ENCODE peak calls at places on chromosomes 6 and 20, in ten cellular contexts. One of them, this sample, is unnamed.

GRCh38 chr6:63448229-63448628 is 124.1 kb upstream of the LOC128125822 start:
- DNase-seq in CD8-positive, alpha-beta memory T cell: no peak
- DNase-seq in CD4-positive, alpha-beta memory T cell: no peak
- DNase-seq in lower lobe of right lung: no peak
- DNase-seq in cardiac muscle cell: no peak
- DNase-seq in HFF-Myc: no peak
- DNase-seq in GM23248: no peak
- DNase-seq in left ventricle myocardium inferior: no peak
- DNase-seq in AG04450: no peak
- DNase-seq in GM12865: no peak
- DNase-seq in this sample: no peak

GRCh38 chr6:87788141-87788540 is 86.1 kb upstream of the AKIRIN2 start:
- DNase-seq in left ventricle myocardium inferior: no peak
- DNase-seq in CD4-positive, alpha-beta memory T cell: no peak
- DNase-seq in GM23248: no peak
- DNase-seq in AG04450: no peak
- DNase-seq in cardiac muscle cell: no peak
- DNase-seq in GM12865: no peak
- DNase-seq in HFF-Myc: no peak
- DNase-seq in CD8-positive, alpha-beta memory T cell: no peak
- DNase-seq in lower lobe of right lung: no peak
- DNase-seq in this sample: no peak

GRCh38 chr20:34165246-34165645 is 53.2 kb upstream of the EIF2S2 start:
- DNase-seq in CD4-positive, alpha-beta memory T cell: no peak
- DNase-seq in CD8-positive, alpha-beta memory T cell: no peak
- DNase-seq in GM12865: no peak
- DNase-seq in lower lobe of right lung: no peak
- DNase-seq in AG04450: no peak
- DNase-seq in GM23248: no peak
- DNase-seq in HFF-Myc: no peak
- DNase-seq in cardiac muscle cell: peak; percentile 1
- DNase-seq in left ventricle myocardium inferior: no peak
- DNase-seq in this sample: no peak

GRCh38 chr20:24780648-24781047 is 168.4 kb upstream of the CST7 start:
- DNase-seq in AG04450: no peak
- DNase-seq in lower lobe of right lung: peak; percentile 27
- DNase-seq in HFF-Myc: no peak
- DNase-seq in CD4-positive, alpha-beta memory T cell: no peak
- DNase-seq in GM12865: no peak
- DNase-seq in cardiac muscle cell: no peak
- DNase-seq in CD8-positive, alpha-beta memory T cell: no peak
- DNase-seq in GM23248: no peak
- DNase-seq in left ventricle myocardium inferior: no peak
- DNase-seq in this sample: no peak

GRCh38 chr6:165439928-165440554 is 130.6 kb upstream of the C6orf118 start:
- DNase-seq in GM12865: peak; percentile 46
- DNase-seq in HFF-Myc: no peak
- DNase-seq in CD4-positive, alpha-beta memory T cell: no peak
- DNase-seq in cardiac muscle cell: peak; percentile 59
- DNase-seq in left ventricle myocardium inferior: no peak
- DNase-seq in GM23248: peak; percentile 48
- DNase-seq in CD8-positive, alpha-beta memory T cell: no peak
- DNase-seq in AG04450: peak; percentile 1
- DNase-seq in lower lobe of right lung: no peak
- DNase-seq in this sample: peak; percentile 28

GRCh38 chr6:103191391-103192093 is 1668.2 kb downstream of the HACE1 start:
- DNase-seq in cardiac muscle cell: no peak
- DNase-seq in GM23248: no peak
- DNase-seq in lower lobe of right lung: no peak
- DNase-seq in CD8-positive, alpha-beta memory T cell: no peak
- DNase-seq in AG04450: no peak
- DNase-seq in CD4-positive, alpha-beta memory T cell: no peak
- DNase-seq in HFF-Myc: no peak
- DNase-seq in GM12865: no peak
- DNase-seq in left ventricle myocardium inferior: no peak
- DNase-seq in this sample: peak; percentile 2

GRCh38 chr6:158026054-158026900 is 44.6 kb downstream of the SYNJ2 start:
- DNase-seq in AG04450: peak; percentile 92
- DNase-seq in GM12865: peak; percentile 74
- DNase-seq in left ventricle myocardium inferior: peak; percentile 80
- DNase-seq in lower lobe of right lung: peak; percentile 73
- DNase-seq in CD8-positive, alpha-beta memory T cell: peak; percentile 67
- DNase-seq in GM23248: peak; percentile 99
- DNase-seq in CD4-positive, alpha-beta memory T cell: peak; percentile 82
- DNase-seq in HFF-Myc: peak; percentile 92
- DNase-seq in cardiac muscle cell: peak; percentile 55
- DNase-seq in this sample: peak; percentile 67

GRCh38 chr6:113980937-113981554 is 10.1 kb upstream of the HDAC2 start:
- DNase-seq in CD4-positive, alpha-beta memory T cell: no peak
- DNase-seq in HFF-Myc: no peak
- DNase-seq in CD8-positive, alpha-beta memory T cell: no peak
- DNase-seq in GM12865: peak; percentile 38
- DNase-seq in lower lobe of right lung: no peak
- DNase-seq in GM23248: peak; percentile 36
- DNase-seq in AG04450: no peak
- DNase-seq in cardiac muscle cell: peak; percentile 74
- DNase-seq in left ventricle myocardium inferior: no peak
- DNase-seq in this sample: peak; percentile 25

GRCh38 chr20:51306081-51306480 is 236.4 kb downstream of the NFATC2 start:
- DNase-seq in GM23248: no peak
- DNase-seq in GM12865: no peak
- DNase-seq in lower lobe of right lung: no peak
- DNase-seq in CD8-positive, alpha-beta memory T cell: no peak
- DNase-seq in AG04450: no peak
- DNase-seq in HFF-Myc: no peak
- DNase-seq in cardiac muscle cell: no peak
- DNase-seq in CD4-positive, alpha-beta memory T cell: no peak
- DNase-seq in left ventricle myocardium inferior: no peak
- DNase-seq in this sample: no peak

GRCh38 chr20:51305316-51306052 is 237.0 kb downstream of the NFATC2 start:
- DNase-seq in lower lobe of right lung: no peak
- DNase-seq in cardiac muscle cell: no peak
- DNase-seq in AG04450: no peak
- DNase-seq in CD4-positive, alpha-beta memory T cell: no peak
- DNase-seq in GM23248: no peak
- DNase-seq in left ventricle myocardium inferior: no peak
- DNase-seq in HFF-Myc: no peak
- DNase-seq in GM12865: no peak
- DNase-seq in CD8-positive, alpha-beta memory T cell: no peak
- DNase-seq in this sample: peak; percentile 83

GRCh38 chr20:51303731-51304670 is 238.5 kb downstream of the NFATC2 start:
- DNase-seq in GM12865: no peak
- DNase-seq in left ventricle myocardium inferior: no peak
- DNase-seq in CD4-positive, alpha-beta memory T cell: no peak
- DNase-seq in GM23248: no peak
- DNase-seq in CD8-positive, alpha-beta memory T cell: no peak
- DNase-seq in cardiac muscle cell: no peak
- DNase-seq in AG04450: no peak
- DNase-seq in lower lobe of right lung: no peak
- DNase-seq in HFF-Myc: no peak
- DNase-seq in this sample: no peak

GRCh38 chr20:51309128-51309527 is 233.4 kb downstream of the NFATC2 start:
- DNase-seq in GM12865: no peak
- DNase-seq in CD4-positive, alpha-beta memory T cell: no peak
- DNase-seq in lower lobe of right lung: no peak
- DNase-seq in CD8-positive, alpha-beta memory T cell: no peak
- DNase-seq in AG04450: no peak
- DNase-seq in GM23248: no peak
- DNase-seq in left ventricle myocardium inferior: no peak
- DNase-seq in HFF-Myc: no peak
- DNase-seq in cardiac muscle cell: no peak
- DNase-seq in this sample: no peak

DNA sequence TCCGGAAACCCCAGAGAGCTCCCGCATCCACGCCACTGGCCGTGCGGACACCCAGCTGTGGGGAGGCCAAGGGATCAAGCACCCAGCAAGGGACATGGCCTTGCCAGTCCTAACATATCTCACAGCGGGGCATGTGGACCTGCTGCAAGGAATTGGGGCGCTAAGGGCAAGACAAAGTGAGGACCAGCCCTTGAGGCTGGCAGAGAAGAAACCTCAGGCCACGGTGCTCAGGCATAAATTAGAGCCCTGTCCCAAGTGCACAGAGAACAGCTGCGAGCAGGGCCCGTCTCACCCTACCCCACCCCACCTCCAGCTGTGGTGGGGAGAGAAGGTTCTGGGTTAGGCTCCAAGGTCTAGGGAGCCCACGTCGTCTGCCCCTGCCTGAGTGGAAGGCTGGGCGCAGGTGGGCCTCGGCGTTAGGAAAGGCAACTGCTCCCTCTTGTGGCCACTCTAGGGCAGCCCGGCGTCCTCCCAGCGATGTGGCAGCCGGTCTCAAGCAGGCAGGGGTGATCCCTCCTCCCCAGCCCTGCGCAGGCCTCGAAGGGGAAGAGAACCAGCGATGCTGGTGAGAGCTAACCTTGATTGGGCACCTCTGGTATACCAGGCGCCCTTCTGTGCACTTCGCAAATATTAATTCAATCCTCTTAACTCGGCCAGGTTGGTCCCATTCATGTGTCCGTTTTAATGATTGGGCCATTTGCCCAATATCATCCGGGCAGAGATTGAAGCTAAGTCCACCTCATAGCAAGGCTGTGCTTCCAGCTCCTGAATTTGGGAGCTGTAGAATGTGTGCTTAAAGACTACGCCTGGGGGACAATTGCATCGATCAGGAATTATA is 235.8 kb downstream of the NFATC2 start:
- DNase-seq in CD8-positive, alpha-beta memory T cell: peak; percentile 61
- DNase-seq in HFF-Myc: no peak
- DNase-seq in AG04450: peak; percentile 34
- DNase-seq in GM23248: peak; percentile 84
- DNase-seq in lower lobe of right lung: peak; percentile 76
- DNase-seq in GM12865: peak; percentile 73
- DNase-seq in CD4-positive, alpha-beta memory T cell: peak; percentile 59
- DNase-seq in cardiac muscle cell: peak; percentile 87
- DNase-seq in left ventricle myocardium inferior: peak; percentile 65
- DNase-seq in this sample: peak; percentile 68
- H3K4me3 ChIP-seq in CD8-positive, alpha-beta memory T cell: no peak overlapping the region
- H3K4me3 ChIP-seq in HFF-Myc: no peak overlapping the region
- H3K4me3 ChIP-seq in AG04450: no peak overlapping the region
- H3K4me3 ChIP-seq in GM23248: no peak overlapping the region
- H3K4me3 ChIP-seq in lower lobe of right lung: no peak overlapping the region
- H3K4me3 ChIP-seq in GM12865: no peak overlapping the region
- H3K4me3 ChIP-seq in CD4-positive, alpha-beta memory T cell: no peak overlapping the region
- H3K4me3 ChIP-seq in cardiac muscle cell: no peak overlapping the region
- H3K4me3 ChIP-seq in left ventricle myocardium inferior: no peak overlapping the region
- H3K4me3 ChIP-seq in this sample: no peak overlapping the region

GRCh38 chr20:62025832-62026563 is 39.7 kb downstream of the TAF4 start:
- DNase-seq in AG04450: peak; percentile 20
- DNase-seq in CD8-positive, alpha-beta memory T cell: no peak
- DNase-seq in CD4-positive, alpha-beta memory T cell: no peak
- DNase-seq in left ventricle myocardium inferior: no peak
- DNase-seq in GM12865: no peak
- DNase-seq in lower lobe of right lung: no peak
- DNase-seq in HFF-Myc: peak; percentile 56
- DNase-seq in cardiac muscle cell: peak; percentile 49
- DNase-seq in GM23248: peak; percentile 90
- DNase-seq in this sample: no peak

GRCh38 chr20:62026564-62026856 is 39.2 kb downstream of the TAF4 start:
- DNase-seq in cardiac muscle cell: no peak
- DNase-seq in AG04450: no peak
- DNase-seq in CD8-positive, alpha-beta memory T cell: no peak
- DNase-seq in GM12865: no peak
- DNase-seq in GM23248: no peak
- DNase-seq in lower lobe of right lung: no peak
- DNase-seq in CD4-positive, alpha-beta memory T cell: no peak
- DNase-seq in HFF-Myc: no peak
- DNase-seq in left ventricle myocardium inferior: no peak
- DNase-seq in this sample: no peak

GRCh38 chr20:62023935-62024334 is 41.7 kb downstream of the TAF4 start:
- DNase-seq in GM12865: no peak
- DNase-seq in CD4-positive, alpha-beta memory T cell: no peak
- DNase-seq in CD8-positive, alpha-beta memory T cell: no peak
- DNase-seq in lower lobe of right lung: no peak
- DNase-seq in left ventricle myocardium inferior: no peak
- DNase-seq in HFF-Myc: no peak
- DNase-seq in cardiac muscle cell: no peak
- DNase-seq in GM23248: no peak
- DNase-seq in AG04450: no peak
- DNase-seq in this sample: no peak

GRCh38 chr20:62027116-62027515 is 38.6 kb downstream of the TAF4 start:
- DNase-seq in CD8-positive, alpha-beta memory T cell: no peak
- DNase-seq in CD4-positive, alpha-beta memory T cell: no peak
- DNase-seq in HFF-Myc: no peak
- DNase-seq in AG04450: no peak
- DNase-seq in GM23248: peak; percentile 45
- DNase-seq in lower lobe of right lung: no peak
- DNase-seq in left ventricle myocardium inferior: no peak
- DNase-seq in GM12865: no peak
- DNase-seq in cardiac muscle cell: no peak
- DNase-seq in this sample: no peak

DNA sequence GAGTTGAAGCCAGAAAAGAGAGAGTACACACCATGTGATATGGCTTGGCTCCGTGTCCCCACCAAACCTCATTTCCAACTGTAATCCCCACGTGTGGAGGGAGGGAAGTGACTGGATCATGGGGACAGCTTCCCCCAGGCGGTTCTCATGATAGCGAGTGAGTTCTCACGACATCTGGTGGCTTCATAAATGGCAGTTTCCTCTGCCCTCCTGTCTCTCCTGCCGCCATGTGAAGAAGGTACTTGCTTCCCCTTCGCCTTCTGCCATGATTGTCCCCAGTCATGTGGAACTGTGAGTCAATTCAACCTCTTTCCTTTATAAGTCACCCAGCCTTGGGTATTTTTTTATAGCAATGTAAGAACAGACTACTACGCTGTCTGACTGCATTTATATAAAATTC is 40.3 kb downstream of the TAF4 start:
- DNase-seq in CD4-positive, alpha-beta memory T cell: no peak
- DNase-seq in cardiac muscle cell: no peak
- DNase-seq in CD8-positive, alpha-beta memory T cell: no peak
- DNase-seq in GM12865: no peak
- DNase-seq in HFF-Myc: no peak
- DNase-seq in GM23248: peak; percentile 43
- DNase-seq in lower lobe of right lung: no peak
- DNase-seq in AG04450: no peak
- DNase-seq in left ventricle myocardium inferior: no peak
- DNase-seq in this sample: no peak
- H3K4me3 ChIP-seq in CD4-positive, alpha-beta memory T cell: no peak overlapping the region
- H3K4me3 ChIP-seq in cardiac muscle cell: no peak overlapping the region
- H3K4me3 ChIP-seq in CD8-positive, alpha-beta memory T cell: no peak overlapping the region
- H3K4me3 ChIP-seq in GM12865: no peak overlapping the region
- H3K4me3 ChIP-seq in HFF-Myc: no peak overlapping the region
- H3K4me3 ChIP-seq in GM23248: peak overlapping the region; percentile 20
- H3K4me3 ChIP-seq in lower lobe of right lung: no peak overlapping the region
- H3K4me3 ChIP-seq in AG04450: no peak overlapping the region
- H3K4me3 ChIP-seq in left ventricle myocardium inferior: peak overlapping the region; percentile 19
- H3K4me3 ChIP-seq in this sample: no peak overlapping the region

GRCh38 chr20:8133816-8134451 is 1.9 kb downstream of the PLCB1 start:
- DNase-seq in CD4-positive, alpha-beta memory T cell: no peak
- DNase-seq in HFF-Myc: no peak
- DNase-seq in lower lobe of right lung: no peak
- DNase-seq in cardiac muscle cell: no peak
- DNase-seq in GM12865: no peak
- DNase-seq in CD8-positive, alpha-beta memory T cell: no peak
- DNase-seq in left ventricle myocardium inferior: no peak
- DNase-seq in GM23248: no peak
- DNase-seq in AG04450: no peak
- DNase-seq in this sample: no peak
- H3K4me3 ChIP-seq in CD4-positive, alpha-beta memory T cell: no peak overlapping the region
- H3K4me3 ChIP-seq in HFF-Myc: peak overlapping the region; percentile 68
- H3K4me3 ChIP-seq in lower lobe of right lung: peak overlapping the region; percentile 65
- H3K4me3 ChIP-seq in cardiac muscle cell: no peak overlapping the region
- H3K4me3 ChIP-seq in GM12865: no peak overlapping the region
- H3K4me3 ChIP-seq in CD8-positive, alpha-beta memory T cell: no peak overlapping the region
- H3K4me3 ChIP-seq in left ventricle myocardium inferior: peak overlapping the region; percentile 80
- H3K4me3 ChIP-seq in GM23248: no peak overlapping the region
- H3K4me3 ChIP-seq in AG04450: no peak overlapping the region
- H3K4me3 ChIP-seq in this sample: no peak overlapping the region

GRCh38 chr6:126040394-126040793 is 54.1 kb downstream of the TRMT11 start:
- DNase-seq in CD8-positive, alpha-beta memory T cell: no peak
- DNase-seq in CD4-positive, alpha-beta memory T cell: no peak
- DNase-seq in lower lobe of right lung: no peak
- DNase-seq in GM12865: no peak
- DNase-seq in GM23248: no peak
- DNase-seq in left ventricle myocardium inferior: no peak
- DNase-seq in AG04450: no peak
- DNase-seq in cardiac muscle cell: no peak
- DNase-seq in HFF-Myc: no peak
- DNase-seq in this sample: no peak
- H3K4me3 ChIP-seq in CD8-positive, alpha-beta memory T cell: no peak overlapping the region
- H3K4me3 ChIP-seq in CD4-positive, alpha-beta memory T cell: no peak overlapping the region
- H3K4me3 ChIP-seq in lower lobe of right lung: no peak overlapping the region
- H3K4me3 ChIP-seq in GM12865: no peak overlapping the region
- H3K4me3 ChIP-seq in GM23248: no peak overlapping the region
- H3K4me3 ChIP-seq in left ventricle myocardium inferior: no peak overlapping the region
- H3K4me3 ChIP-seq in AG04450: no peak overlapping the region
- H3K4me3 ChIP-seq in cardiac muscle cell: no peak overlapping the region
- H3K4me3 ChIP-seq in HFF-Myc: no peak overlapping the region
- H3K4me3 ChIP-seq in this sample: no peak overlapping the region

This sample was measured in small intestine.